ENCODE peak calls at places on chromosomes 12 and 14, in six cellular contexts. L, S, C, U, T and Z are unnamed samples.

GRCh38 chr12:27462851-27463250 is 16.3 kb downstream of the SMCO2 start:
- DNase-seq in L (peak), S (no peak), C (no peak), U (no peak), T (peak), Z (no peak)

GRCh38 chr12:98701166-98701565 is 56.1 kb downstream of the APAF1 start:
- DNase-seq in L (no peak), S (no peak), C (no peak), U (no peak), T (peak), Z (no peak)

GRCh38 chr14:34064349-34064748 is 113.5 kb upstream of the EGLN3 start:
- DNase-seq in L (no peak), S (peak), C (no peak), U (no peak), T (no peak), Z (no peak)

GRCh38 chr12:49552014-49552413 is 13.2 kb downstream of the KCNH3 start:
- DNase-seq in L (no peak), S (peak), C (no peak), U (no peak), T (no peak), Z (no peak)

GRCh38 chr14:68676511-68676943 is 116.3 kb downstream of the ZFP36L1 start:
- DNase-seq in L (no peak), S (peak), C (peak), U (no peak), T (no peak), Z (no peak)

GRCh38 chr12:121240484-121241202 is 30.7 kb downstream of the P2RX4 start:
- DNase-seq in L (no peak), S (no peak), C (peak), U (peak), T (peak), Z (peak)

GRCh38 chr14:54329082-54329695 is 67.6 kb upstream of the CDKN3 start:
- DNase-seq in L (peak), S (peak), C (no peak), U (peak), T (peak), Z (peak)

GRCh38 chr14:68630081-68630571 is 162.7 kb downstream of the ZFP36L1 start:
- DNase-seq in L (no peak), S (no peak), C (peak), U (no peak), T (no peak), Z (no peak)

GRCh38 chr12:122856999-122857671 is 21.9 kb downstream of the HIP1R start:
- DNase-seq in L (no peak), S (no peak), C (no peak), U (no peak), T (no peak), Z (no peak)

GRCh38 chr14:96796851-96797187 is 363 bp upstream of the VRK1 start:
- DNase-seq in L (no peak), S (no peak), C (no peak), U (no peak), T (no peak), Z (no peak)

GRCh38 chr12:96171905-96172304 is 22.3 kb upstream of the ELK3 start:
- DNase-seq in L (no peak), S (peak), C (no peak), U (no peak), T (no peak), Z (no peak)

GRCh38 chr12:110966081-110966760 is 45.8 kb upstream of the MYL2 start:
- DNase-seq in L (no peak), S (no peak), C (no peak), U (no peak), T (no peak), Z (peak)

GRCh38 chr12:94807951-94808350 is 157.6 kb upstream of the TMCC3 start:
- DNase-seq in L (no peak), S (peak), C (no peak), U (no peak), T (no peak), Z (no peak)

GRCh38 chr12:75908961-75909699 is 122.4 kb downstream of the PHLDA1 start:
- DNase-seq in L (peak), S (peak), C (no peak), U (no peak), T (peak), Z (peak)